ENCODE peak calls at places on chromosomes 6 and 20, in five cellular contexts. V is activated T-helper 9 cell treated with anti-CD3 and anti-CD28 coated beads, Interleukin-2, amount 50 U/mL, for 16 hours; S is heart left ventricle; N is endothelial cell; M is NCI-H1105 treated with DMSO at 0.1 percent for 48 hours. W is an unnamed sample.

GRCh38 chr20:2585811-2586210 is 49.4 kb downstream of the TMC2 start:
- DNase-seq in V (no peak), S (no peak), N (no peak), M (no peak), W (no peak)

GRCh38 chr20:52895662-52896061 is 76.5 kb upstream of the TSHZ2 start:
- DNase-seq in V (no peak), S (no peak), N (no peak), M (no peak), W (no peak)

GRCh38 chr20:53698321-53698978 is 104.8 kb upstream of the ZNF217 start:
- DNase-seq in V (no peak), S (no peak), N (no peak), M (no peak), W (no peak)

GRCh38 chr6:136510782-136511181 is 39.4 kb downstream of the MAP7 start:
- DNase-seq in V (no peak), S (no peak), N (no peak), M (no peak), W (no peak)

GRCh38 chr6:14717307-14717706 is 528.6 kb upstream of the JARID2 start:
- DNase-seq in V (no peak), S (no peak), N (no peak), M (no peak), W (no peak)

GRCh38 chr20:45968801-45969711 is 2.9 kb downstream of the ZNF335 start:
- DNase-seq in V (no peak), S (no peak), N (no peak), M (no peak), W (no peak)

GRCh38 chr6:28377879-28378278 is 21.7 kb downstream of the ZSCAN12 start:
- DNase-seq in V (no peak), S (no peak), N (no peak), M (no peak), W (no peak)

GRCh38 chr20:7094438-7094997 is 327.0 kb downstream of the BMP2 start:
- DNase-seq in V (no peak), S (no peak), N (peak), M (peak), W (peak)

GRCh38 chr20:44066645-44067606 is 120.1 kb downstream of the JPH2 start:
- DNase-seq in V (no peak), S (no peak), N (no peak), M (no peak), W (no peak)

GRCh38 chr6:13355969-13356368 is 27.6 kb upstream of the TBC1D7 start:
- DNase-seq in V (no peak), S (no peak), N (no peak), M (no peak), W (no peak)

GRCh38 chr20:39829713-39830112 is 859.3 kb downstream of the MAFB start:
- DNase-seq in V (no peak), S (no peak), N (no peak), M (no peak), W (no peak)

GRCh38 chr6:39496951-39497350 is 174.4 kb upstream of the KCNK16 start:
- DNase-seq in V (no peak), S (peak), N (no peak), M (no peak), W (no peak)

GRCh38 chr6:169723991-169724553 is at the start of gene PHF10:
- DNase-seq in V (peak), S (peak), N (peak), M (peak), W (no peak)

GRCh38 chr6:114080891-114081510 is 110.1 kb upstream of the HDAC2 start:
- DNase-seq in V (no peak), S (no peak), N (no peak), M (no peak), W (no peak)

GRCh38 chr6:83069633-83070032 is 2.2 kb downstream of the DOP1A start:
- DNase-seq in V (no peak), S (no peak), N (no peak), M (no peak), W (no peak)

GRCh38 chr20:37381621-37382538 is 35.9 kb downstream of the SRC start:
- DNase-seq in V (no peak), S (no peak), N (no peak), M (no peak), W (no peak)

GRCh38 chr6:150753404-150754184 is 111.9 kb upstream of the MTHFD1L start:
- DNase-seq in V (no peak), S (no peak), N (no peak), M (peak), W (no peak)